ENCODE peak calls at places on chromosome 2, in ten cellular contexts. M, G, I, Q, Z, K, W, C, J and H are unnamed samples.

GRCh38 chr2:204967199-204967995 is 422.1 kb downstream of the PARD3B start:
- DNase-seq in I (no peak), Q (no peak), K (no peak), C (no peak), G (no peak), W (no peak), J (no peak), M (no peak), Z (peak; percentile 3), H (no peak)

GRCh38 chr2:159939946-159940345 is 122.5 kb downstream of the PLA2R1 start:
- DNase-seq in G (peak; percentile 32), I (no peak), K (peak; percentile 7), M (peak; percentile 25), C (peak; percentile 6), W (no peak), Z (no peak), J (peak; percentile 57), Q (no peak), H (no peak)

GRCh38 chr2:65129276-65129612 is 662 bp downstream of the RAB1A start:
- DNase-seq in M (no peak), W (no peak), G (no peak), K (no peak), I (no peak), Q (no peak), C (no peak), Z (no peak), J (peak; percentile 58), H (no peak)

GRCh38 chr2:20525041-20526035 is 78.5 kb downstream of the RHOB start:
- DNase-seq in W (no peak), M (peak; percentile 96), J (peak; percentile 98), K (no peak), C (no peak), I (peak; percentile 44), Q (no peak), G (peak; percentile 76), Z (peak; percentile 50), H (no peak)

GRCh38 chr2:88959480-88960204 is 268.2 kb downstream of the RPIA start:
- DNase-seq in W (no peak), M (no peak), I (no peak), Z (no peak), J (peak; percentile 4), Q (no peak), K (no peak), C (no peak), G (no peak), H (no peak)

GRCh38 chr2:58930541-58930940 is 689.4 kb upstream of the FANCL start:
- DNase-seq in K (no peak), M (no peak), Z (no peak), J (no peak), I (no peak), Q (no peak), W (no peak), G (no peak), C (no peak), H (no peak)

GRCh38 chr2:239316562-239317465 is 84.0 kb downstream of the HDAC4 start:
- DNase-seq in K (no peak), Q (peak; percentile 92), M (no peak), I (peak; percentile 63), G (no peak), Z (peak; percentile 60), C (no peak), J (no peak), W (no peak), H (no peak)

GRCh38 chr2:166361351-166362153 is 14.2 kb downstream of the SCN9A start:
- DNase-seq in Z (peak; percentile 19), M (peak; percentile 79), C (peak; percentile 26), I (no peak), G (no peak), Q (no peak), K (no peak), J (peak; percentile 29), W (no peak), H (no peak)

GRCh38 chr2:47198985-47199451 is 43.9 kb upstream of the STPG4 start:
- DNase-seq in C (no peak), M (no peak), K (no peak), W (no peak), Z (no peak), Q (no peak), J (no peak), I (no peak), G (no peak), H (peak; percentile 69)

GRCh38 chr2:204899983-204900382 is 354.7 kb downstream of the PARD3B start:
- DNase-seq in M (no peak), Q (no peak), Z (no peak), I (no peak), W (no peak), J (no peak), G (no peak), C (no peak), K (no peak), H (no peak)

GRCh38 chr2:79272616-79273015 is 113.1 kb upstream of the REG3A start:
- DNase-seq in G (no peak), M (no peak), W (no peak), Z (no peak), Q (no peak), I (no peak), C (no peak), J (no peak), K (no peak), H (no peak)

GRCh38 chr2:47437287-47437686 is 34.3 kb downstream of the MSH2 start:
- DNase-seq in W (no peak), K (peak; percentile 40), Z (peak; percentile 6), Q (no peak), G (no peak), I (no peak), C (no peak), J (peak; percentile 43), M (no peak), H (no peak)

GRCh38 chr2:152508446-152508845 is 173.5 kb downstream of the FMNL2 start:
- DNase-seq in M (peak; percentile 72), I (no peak), J (no peak), Q (no peak), W (no peak), C (no peak), G (no peak), Z (no peak), K (no peak), H (no peak)

GRCh38 chr2:238956676-238957075 is 108.8 kb downstream of the TWIST2 start:
- DNase-seq in M (no peak), J (no peak), I (no peak), Z (no peak), W (no peak), G (no peak), K (no peak), C (no peak), Q (no peak), H (no peak)

GRCh38 chr2:47254464-47254863 is 99.4 kb upstream of the STPG4 start:
- DNase-seq in G (no peak), W (no peak), I (no peak), Z (no peak), M (no peak), Q (no peak), J (peak; percentile 45), C (no peak), K (no peak), H (no peak)

GRCh38 chr2:118627156-118627555 is 220.3 kb downstream of the EN1 start:
- DNase-seq in G (no peak), K (no peak), M (no peak), W (no peak), C (no peak), Q (no peak), Z (no peak), J (no peak), I (no peak), H (no peak)

GRCh38 chr2:96596596-96596995 is 41.5 kb downstream of the KANSL3 start:
- DNase-seq in I (no peak), G (no peak), C (no peak), J (no peak), K (no peak), Q (no peak), Z (no peak), W (no peak), M (no peak), H (no peak)

GRCh38 chr2:150466770-150467640 is 20.5 kb downstream of the RND3 start:
- DNase-seq in Z (no peak), K (no peak), I (no peak), Q (no peak), C (no peak), W (no peak), G (no peak), M (no peak), J (no peak), H (no peak)
- TF ChIP-seq POLR2A in Z (no peak), K (no peak), I (no peak), Q (no peak), C (no peak), W (no peak), G (no peak), M (no peak), J (no peak), H (no peak)

GRCh38 chr2:227416669-227417068 is 28.9 kb upstream of the SCYGR1 start:
- DNase-seq in K (no peak), G (no peak), I (no peak), J (no peak), W (no peak), Q (no peak), C (no peak), Z (no peak), M (no peak), H (no peak)

GRCh38 chr2:227412877-227413276 is 25.1 kb upstream of the SCYGR1 start:
- DNase-seq in J (no peak), C (no peak), M (no peak), Z (no peak), Q (no peak), I (no peak), G (no peak), K (no peak), W (no peak), H (no peak)

GRCh38 chr2:227414846-227415245 is 27.1 kb upstream of the SCYGR1 start:
- DNase-seq in Q (no peak), C (no peak), W (no peak), Z (no peak), G (no peak), I (no peak), M (peak; percentile 83), J (peak; percentile 29), K (no peak), H (no peak)

GRCh38 chr2:227413371-227413770 is 25.6 kb upstream of the SCYGR1 start:
- DNase-seq in I (no peak), Q (no peak), Z (no peak), C (no peak), M (no peak), K (no peak), G (no peak), J (no peak), W (no peak), H (no peak)

GRCh38 chr2:227415538-227416424 is 28.0 kb upstream of the SCYGR1 start:
- DNase-seq in G (no peak), C (no peak), M (no peak), I (no peak), J (peak; percentile 84), Z (peak; percentile 51), W (no peak), K (peak; percentile 47), Q (no peak), H (peak; percentile 44)
- TF ChIP-seq POLR2A in G (no peak), C (no peak), M (no peak), I (no peak), J (no peak), Z (no peak), W (no peak), K (no peak), Q (no peak), H (no peak)

GRCh38 chr2:231613655-231614558 is 21.2 kb downstream of the TEX44 start:
- DNase-seq in Z (peak; percentile 86), K (peak; percentile 72), I (peak; percentile 87), G (peak; percentile 93), C (peak; percentile 76), M (peak; percentile 83), J (peak; percentile 100), W (peak; percentile 50), Q (peak; percentile 96), H (peak; percentile 80)
- TF ChIP-seq POLR2A in Z (peak; percentile 62), K (peak; percentile 37), I (no peak), G (peak; percentile 87), C (no peak), M (no peak), J (peak; percentile 59), W (peak; percentile 57), Q (no peak), H (peak; percentile 16)

GRCh38 chr2:71331581-71332412 is at the start of gene ZNF638:
- DNase-seq in M (peak; percentile 90), Z (peak; percentile 95), I (peak; percentile 95), K (peak; percentile 92), J (peak; percentile 95), W (peak; percentile 52), C (peak; percentile 82), Q (peak; percentile 98), G (peak; percentile 71), H (peak; percentile 91)
- TF ChIP-seq POLR2A in M (peak; percentile 93), Z (peak; percentile 95), I (peak; percentile 73), K (peak; percentile 90), J (peak; percentile 89), W (peak; percentile 88), C (peak; percentile 71), Q (no peak), G (peak; percentile 94), H (peak; percentile 88)